ENCODE peak calls at places on chromosome 20, in nine cellular contexts. V is HT-29; P is GM23338; W is astrocyte of the spinal cord; Q is choroid plexus epithelial cell; M is CD8-positive, alpha-beta T cell; I is HEK293T; B is B cell; Y is GM13976. Z is an unnamed sample.

GRCh38 chr20:49245921-49246740 is 26.9 kb downstream of the DDX27 start:
- DNase-seq in M (no peak), W (peak; percentile 59), Y (peak; percentile 72), V (peak; percentile 78), I (peak; percentile 63), P (peak; percentile 71), B (peak; percentile 37), Q (peak; percentile 78), Z (peak; percentile 29)

GRCh38 chr20:60137657-60138245 is 179.5 kb downstream of the CDH26 start:
- DNase-seq in P (peak; percentile 44), Q (peak; percentile 2), Y (peak; percentile 37), V (peak; percentile 74), I (peak; percentile 38), M (no peak), W (peak; percentile 24), B (peak; percentile 4), Z (peak; percentile 51)

GRCh38 chr20:54131675-54132611 is 41.8 kb downstream of the CYP24A1 start:
- DNase-seq in P (no peak), I (no peak), Y (no peak), V (no peak), W (no peak), B (no peak), Q (no peak), M (no peak), Z (no peak)

GRCh38 chr20:2602046-2602735 is 50.2 kb upstream of the NOP56 start:
- DNase-seq in Y (no peak), V (peak; percentile 2), W (no peak), P (no peak), B (no peak), Q (peak; percentile 15), I (no peak), M (no peak), Z (no peak)

GRCh38 chr20:15289337-15289736 is 951.9 kb upstream of the FLRT3 start:
- DNase-seq in M (no peak), W (no peak), Y (no peak), B (no peak), P (no peak), V (no peak), Q (no peak), I (no peak), Z (no peak)

GRCh38 chr20:57435498-57436222 is 44.5 kb downstream of the RBM38 start:
- DNase-seq in B (peak; percentile 60), I (no peak), Y (no peak), Q (peak; percentile 29), W (peak; percentile 29), V (peak; percentile 100), M (no peak), P (peak; percentile 63), Z (no peak)

GRCh38 chr20:39395478-39396291 is 433.5 kb downstream of the DHX35 start:
- DNase-seq in Q (no peak), Y (no peak), I (no peak), P (no peak), M (no peak), B (no peak), V (no peak), W (no peak), Z (no peak)

GRCh38 chr20:43508106-43508505 is 609 bp downstream of the L3MBTL1 start:
- DNase-seq in Q (no peak), Y (no peak), I (no peak), B (no peak), W (no peak), M (no peak), V (no peak), P (peak; percentile 54), Z (peak; percentile 18)

GRCh38 chr20:1870792-1871550 is 24.2 kb upstream of the SIRPA start:
- DNase-seq in W (no peak), Y (peak; percentile 63), P (no peak), I (no peak), B (peak; percentile 83), Q (no peak), M (no peak), V (no peak), Z (no peak)

GRCh38 chr20:47127986-47128385 is 228.5 kb downstream of the ZMYND8 start:
- DNase-seq in P (no peak), M (no peak), W (no peak), Q (no peak), I (no peak), B (no peak), V (no peak), Y (no peak), Z (no peak)

GRCh38 chr20:25057234-25058050 is 497 bp downstream of the ACSS1 start:
- DNase-seq in W (peak; percentile 19), Q (peak; percentile 53), I (peak; percentile 54), B (peak; percentile 85), Y (peak; percentile 80), M (peak; percentile 62), V (peak; percentile 77), P (peak; percentile 72), Z (peak; percentile 53)

GRCh38 chr20:57090590-57091560 is 175.6 kb downstream of the BMP7 start:
- DNase-seq in W (no peak), Q (no peak), V (no peak), M (no peak), I (no peak), B (no peak), P (no peak), Y (no peak), Z (no peak)